ENCODE peak calls at places on chromosomes 11 and 22, in nine cellular contexts. W, P, L, G, C, R, V, B and X are unnamed samples. For H3K9me3, the result is how much of the 10 kb centered on the place peaks cover.

GRCh38 chr11:24234822-24235508 is 261.9 kb upstream of the LUZP2 start:
- DNase-seq in W (peak), P (peak), L (peak), G (no peak), C (peak), R (peak), V (no peak), B (peak), X (no peak)

GRCh38 chr11:123838199-123838598 is 32.0 kb upstream of the OR6M1 start:
- DNase-seq in W (no peak), P (no peak), L (peak), G (no peak), C (no peak), R (no peak), V (no peak), B (no peak), X (no peak)

GRCh38 chr22:19902245-19902699 is 39.3 kb upstream of the COMT start:
- DNase-seq in W (no peak), P (no peak), L (no peak), G (no peak), C (no peak), R (no peak), V (no peak), B (no peak), X (no peak)

GRCh38 chr22:24240381-24240780 is 4.5 kb downstream of the GGT5 start:
- DNase-seq in W (no peak), P (no peak), L (no peak), G (no peak), C (no peak), R (no peak), V (no peak), B (no peak), X (no peak)

GRCh38 chr11:7186190-7186589 is 65.5 kb upstream of the SYT9 start:
- DNase-seq in W (no peak), P (no peak), L (no peak), G (no peak), C (no peak), R (no peak), V (no peak), B (no peak), X (no peak)

GRCh38 chr11:94790771-94791180 is 22.6 kb downstream of the AMOTL1 start:
- DNase-seq in W (no peak), P (no peak), L (no peak), G (no peak), C (no peak), R (no peak), V (no peak), B (no peak), X (no peak)

GRCh38 chr22:44723801-44724200 is 21.8 kb downstream of the PRR5 start:
- DNase-seq in W (no peak), P (no peak), L (no peak), G (peak), C (no peak), R (no peak), V (no peak), B (no peak), X (no peak)

GRCh38 chr11:73416711-73417265 is 40.6 kb downstream of the RELT start:
- DNase-seq in W (no peak), P (no peak), L (no peak), G (no peak), C (no peak), R (no peak), V (no peak), B (no peak), X (no peak)

GRCh38 chr11:10285148-10285802 is 8.7 kb downstream of the SBF2 start:
- DNase-seq in W (no peak), P (no peak), L (no peak), G (no peak), C (no peak), R (no peak), V (no peak), B (no peak), X (no peak)

GRCh38 chr11:62593434-62594044 is 2.2 kb upstream of the TUT1 start:
- DNase-seq in W (peak), P (peak), L (peak), G (peak), C (peak), R (peak), V (peak), B (peak), X (peak)

GRCh38 chr11:575324-575995 is 810 bp upstream of the PHRF1 start:
- DNase-seq in W (peak), P (no peak), L (peak), G (peak), C (no peak), R (no peak), V (no peak), B (peak), X (no peak)

GRCh38 chr11:76665921-76666351 is 4.6 kb downstream of the LRRC32 start:
- DNase-seq in W (peak), P (peak), L (no peak), G (no peak), C (no peak), R (peak), V (peak), B (no peak), X (no peak)

GRCh38 chr11:11750479-11750878 is 91.3 kb upstream of the USP47 start:
- DNase-seq in W (no peak), P (no peak), L (no peak), G (no peak), C (no peak), R (no peak), V (no peak), B (no peak), X (no peak)

GRCh38 chr11:70038034-70038834 is 39.9 kb upstream of the ANO1 start:
- DNase-seq in W (no peak), P (no peak), L (no peak), G (no peak), C (no peak), R (no peak), V (peak), B (no peak), X (no peak)

GRCh38 chr11:2653930-2654739 is 45.7 kb downstream of the KCNQ1OT1 start:
- DNase-seq in W (no peak), P (peak), L (no peak), G (no peak), C (no peak), R (no peak), V (no peak), B (no peak), X (no peak)
- H3K9me3 ChIP-seq in W (under half), P (under half), L (under half), G (half or more), C (half or more), R (under half), V (under half), B (under half), X (under half)

GRCh38 chr11:131764126-131764525 is 393.7 kb downstream of the NTM start:
- DNase-seq in W (no peak), P (no peak), L (no peak), G (no peak), C (no peak), R (no peak), V (no peak), B (no peak), X (no peak)
- H3K9me3 ChIP-seq in W (under half), P (under half), L (under half), G (under half), C (under half), R (under half), V (under half), B (under half), X (under half)

GRCh38 chr22:47377926-47378560 is 615.6 kb downstream of the TBC1D22A start:
- DNase-seq in W (no peak), P (no peak), L (no peak), G (no peak), C (no peak), R (no peak), V (no peak), B (no peak), X (no peak)
- H3K9me3 ChIP-seq in W (under half), P (under half), L (under half), G (under half), C (under half), R (under half), V (under half), B (under half), X (under half)

GRCh38 chr11:122463530-122463929 is 192.0 kb upstream of the UBASH3B start:
- DNase-seq in W (no peak), P (no peak), L (no peak), G (no peak), C (no peak), R (no peak), V (no peak), B (no peak), X (no peak)
- H3K9me3 ChIP-seq in W (under half), P (under half), L (under half), G (under half), C (under half), R (under half), V (under half), B (under half), X (under half)

DNA sequence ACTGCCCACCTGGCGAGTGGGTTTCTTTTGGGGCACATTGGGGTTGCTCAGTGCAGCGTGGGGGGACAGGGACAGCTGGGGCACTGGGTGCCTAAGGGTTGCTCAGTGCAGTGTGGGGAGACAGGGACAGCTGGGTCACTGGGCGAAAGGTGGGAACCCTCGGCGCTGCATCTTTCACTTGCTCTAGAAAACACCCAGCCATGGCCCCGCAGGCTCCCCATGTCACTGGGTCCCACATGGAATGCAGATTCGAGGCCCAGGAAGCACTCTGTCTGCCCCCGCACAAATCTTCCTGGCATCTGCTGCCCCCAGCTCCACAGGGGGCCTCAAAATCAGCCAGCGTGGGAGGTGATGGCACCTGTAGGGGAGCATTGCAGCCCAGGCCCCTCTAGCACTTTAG is 229.3 kb downstream of the BRD1 start:
- DNase-seq in W (no peak), P (no peak), L (no peak), G (no peak), C (no peak), R (peak), V (no peak), B (no peak), X (no peak)
- H3K9me3 ChIP-seq in W (under half), P (under half), L (under half), G (under half), C (under half), R (under half), V (under half), B (under half), X (under half)

DNA sequence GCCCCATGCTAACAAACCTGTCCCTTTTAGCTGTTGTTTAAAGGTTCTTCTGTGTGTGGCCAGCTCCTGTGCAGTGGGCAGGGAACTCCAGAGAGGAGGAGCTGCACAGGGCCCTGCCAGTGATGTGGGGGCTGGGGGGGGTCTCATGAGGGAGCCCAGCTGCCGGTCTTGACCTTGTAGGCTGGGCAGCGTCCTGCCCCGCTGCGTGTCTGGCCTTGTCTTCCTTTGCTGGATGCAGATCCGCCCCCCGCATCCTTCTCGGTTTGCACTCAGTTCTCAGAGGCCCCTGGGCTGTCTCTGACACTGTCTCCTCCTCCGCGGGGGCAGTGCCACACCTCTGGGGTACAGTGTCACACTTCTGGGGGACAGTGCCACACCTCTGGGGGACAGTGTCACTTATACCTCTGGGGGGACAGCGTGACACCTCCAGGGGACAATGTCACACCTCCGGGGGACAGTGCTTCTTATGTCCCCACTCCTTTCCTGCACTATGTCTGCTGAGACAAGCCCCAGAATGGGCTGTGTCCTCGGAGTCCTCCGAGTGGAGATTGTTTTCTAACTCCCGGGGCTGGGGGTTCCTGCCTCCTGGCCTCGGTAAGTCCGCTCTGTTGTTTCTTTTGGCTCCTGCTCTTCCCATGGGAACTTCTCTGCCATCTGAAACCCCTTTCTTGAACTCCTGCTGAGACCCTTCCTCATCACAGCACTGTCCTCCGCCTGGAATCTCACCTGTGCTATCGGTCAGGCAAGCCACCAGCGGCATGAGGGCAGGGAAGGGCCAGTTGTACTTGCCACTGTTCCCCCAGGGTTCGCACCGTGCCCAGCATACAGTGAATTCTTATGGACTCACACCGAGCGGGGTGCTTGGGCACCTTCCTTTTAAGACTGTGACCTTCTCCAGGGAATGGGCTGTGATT is 788.3 kb downstream of the TBC1D22A start:
- DNase-seq in W (no peak), P (no peak), L (no peak), G (no peak), C (no peak), R (no peak), V (peak), B (no peak), X (no peak)
- H3K9me3 ChIP-seq in W (under half), P (under half), L (under half), G (under half), C (under half), R (under half), V (under half), B (under half), X (under half)